ENCODE peak calls at places on chromosomes 13 and 19, in seven cellular contexts. B is kidney epithelial cell; G is activated CD4-positive, alpha-beta T cell treated with anti-CD3 and anti-CD28 coated beads, Interleukin-2, amount 50 U/mL, for 48 hours; V is AG20443; N is HT1080; J is stimulated activated CD4-positive, alpha-beta T cell treated with anti-CD3 and anti-CD28 coated beads, Interleukin-4, amount 100 ng/mL, for 1 hour; W is activated CD8-positive, alpha-beta T cell treated with anti-CD3 and anti-CD28 coated beads for 36 hours. Q is an unnamed sample.
A peak's percentile ranks its signal among the peaks of the same experiment; 100 is the strongest.

GRCh38 chr13:49053215-49053614 is 77.5 kb downstream of the FNDC3A start:
- DNase-seq in B (no peak), G (no peak), V (no peak), N (no peak), J (no peak), W (no peak), Q (no peak)

GRCh38 chr19:13013649-13014048 is 18.4 kb downstream of the NFIX start:
- DNase-seq in B (no peak), G (no peak), V (no peak), N (no peak), J (no peak), W (no peak), Q (no peak)

GRCh38 chr13:31881495-31881882 is 142.2 kb downstream of the RXFP2 start:
- DNase-seq in B (no peak), G (no peak), V (no peak), N (no peak), J (no peak), W (no peak), Q (no peak)

GRCh38 chr19:45234089-45234869 is 10.9 kb downstream of the EXOC3L2 start:
- DNase-seq in B (no peak), G (no peak), V (peak; percentile 39), N (no peak), J (no peak), W (no peak), Q (no peak)

GRCh38 chr19:19457691-19458090 is 52.2 kb downstream of the GATAD2A start:
- DNase-seq in B (no peak), G (no peak), V (no peak), N (no peak), J (no peak), W (no peak), Q (no peak)

GRCh38 chr13:96020155-96020575 is 33.0 kb downstream of the UGGT2 start:
- DNase-seq in B (peak; percentile 26), G (no peak), V (peak; percentile 61), N (peak; percentile 65), J (no peak), W (peak; percentile 21), Q (no peak)

GRCh38 chr19:5330307-5330720 is 10.3 kb downstream of the PTPRS start:
- DNase-seq in B (no peak), G (no peak), V (no peak), N (no peak), J (no peak), W (no peak), Q (no peak)

GRCh38 chr19:23762884-23763711 is 4.4 kb upstream of the ZNF681 start:
- DNase-seq in B (peak; percentile 26), G (peak; percentile 87), V (peak; percentile 80), N (no peak), J (peak; percentile 84), W (peak; percentile 90), Q (peak; percentile 84)

GRCh38 chr19:54674021-54674617 is 11.3 kb downstream of the LILRB4 start:
- DNase-seq in B (no peak), G (no peak), V (no peak), N (no peak), J (no peak), W (peak; percentile 22), Q (no peak)

GRCh38 chr13:72463561-72463960 is 263.9 kb downstream of the MZT1 start:
- DNase-seq in B (no peak), G (no peak), V (no peak), N (no peak), J (no peak), W (no peak), Q (no peak)

GRCh38 chr13:48564046-48564445 is 31.2 kb upstream of the RCBTB2 start:
- DNase-seq in B (no peak), G (no peak), V (no peak), N (no peak), J (no peak), W (no peak), Q (no peak)

GRCh38 chr13:40381935-40382764 is 284.3 kb downstream of the FOXO1 start:
- DNase-seq in B (no peak), G (no peak), V (no peak), N (no peak), J (no peak), W (peak; percentile 18), Q (no peak)

GRCh38 chr19:34171539-34171876 is 796 bp upstream of the LSM14A start:
- DNase-seq in B (no peak), G (peak; percentile 75), V (peak; percentile 60), N (peak; percentile 47), J (peak; percentile 46), W (peak; percentile 81), Q (no peak)

GRCh38 chr13:79710376-79710775 is 229.4 kb downstream of the NDFIP2 start:
- DNase-seq in B (peak; percentile 26), G (no peak), V (peak; percentile 29), N (no peak), J (no peak), W (no peak), Q (no peak)